ENCODE peak calls at places on chromosome 2, in ten cellular contexts. Z is K562; J is IMR-90; R is CD8-positive, alpha-beta T cell; A is cardiac muscle cell; Y is endothelial cell of umbilical vein; T is prostate gland; B is H9; H is lower lobe of right lung; W is neural progenitor cell. K is an unnamed sample.

GRCh38 chr2:101264360-101264939 is 11.8 kb downstream of the CNOT11 start:
- DNase-seq in Z (no peak), J (no peak), R (no peak), A (no peak), Y (peak), T (no peak), B (no peak), H (no peak), W (no peak), K (no peak)

GRCh38 chr2:219277703-219278654 is 1.2 kb upstream of the DNAJB2 start:
- DNase-seq in Z (peak), J (peak), R (peak), A (peak), Y (peak), T (peak), B (peak), H (peak), W (peak), K (peak)

GRCh38 chr2:99880148-99880983 is 262.0 kb downstream of the AFF3 start:
- DNase-seq in Z (no peak), J (peak), R (no peak), A (peak), Y (peak), T (no peak), B (no peak), H (no peak), W (no peak), K (no peak)

GRCh38 chr2:192091480-192091879 is 103.3 kb downstream of the TMEFF2 start:
- DNase-seq in Z (no peak), J (no peak), R (no peak), A (no peak), Y (no peak), T (no peak), B (no peak), H (no peak), W (no peak), K (no peak)

GRCh38 chr2:226652388-226652787 is 147.2 kb downstream of the IRS1 start:
- DNase-seq in Z (no peak), J (peak), R (no peak), A (peak), Y (peak), T (no peak), B (no peak), H (no peak), W (no peak), K (no peak)

GRCh38 chr2:227147023-227147422 is 17.0 kb downstream of the COL4A4 start:
- DNase-seq in Z (no peak), J (no peak), R (no peak), A (peak), Y (no peak), T (no peak), B (no peak), H (no peak), W (no peak), K (no peak)

GRCh38 chr2:30404354-30405265 is 42.4 kb upstream of the LCLAT1 start:
- DNase-seq in Z (no peak), J (peak), R (no peak), A (peak), Y (no peak), T (no peak), B (peak), H (no peak), W (peak), K (no peak)

GRCh38 chr2:176115883-176116813 is at the start of gene HOXD10:
- DNase-seq in Z (no peak), J (no peak), R (no peak), A (no peak), Y (peak), T (peak), B (peak), H (no peak), W (peak), K (no peak)

GRCh38 chr2:42957109-42958035 is 165.0 kb upstream of the HAAO start:
- DNase-seq in Z (no peak), J (peak), R (no peak), A (peak), Y (no peak), T (no peak), B (no peak), H (no peak), W (no peak), K (no peak)

GRCh38 chr2:101446869-101447268 is 28.0 kb downstream of the RFX8 start:
- DNase-seq in Z (no peak), J (peak), R (no peak), A (peak), Y (no peak), T (no peak), B (no peak), H (no peak), W (no peak), K (no peak)

GRCh38 chr2:11073251-11073650 is 82.0 kb upstream of the SLC66A3 start:
- DNase-seq in Z (peak), J (peak), R (no peak), A (peak), Y (peak), T (no peak), B (peak), H (no peak), W (peak), K (no peak)

GRCh38 chr2:43438858-43439655 is 156.8 kb downstream of the THADA start:
- DNase-seq in Z (no peak), J (peak), R (no peak), A (no peak), Y (peak), T (no peak), B (no peak), H (no peak), W (no peak), K (no peak)

GRCh38 chr2:122391726-122392125 is 636.3 kb downstream of the TSN start:
- DNase-seq in Z (no peak), J (no peak), R (no peak), A (no peak), Y (no peak), T (no peak), B (no peak), H (no peak), W (no peak), K (no peak)

GRCh38 chr2:26246818-26247217 is 2.1 kb downstream of the HADHB start:
- DNase-seq in Z (peak), J (peak), R (no peak), A (peak), Y (no peak), T (no peak), B (no peak), H (no peak), W (no peak), K (peak)

GRCh38 chr2:195319112-195319460 is 337.9 kb upstream of the SLC39A10 start:
- DNase-seq in Z (no peak), J (peak), R (no peak), A (peak), Y (no peak), T (no peak), B (no peak), H (no peak), W (no peak), K (no peak)

GRCh38 chr2:165382362-165382761 is 87.1 kb upstream of the CSRNP3 start:
- DNase-seq in Z (no peak), J (no peak), R (no peak), A (peak), Y (peak), T (no peak), B (no peak), H (no peak), W (no peak), K (no peak)

GRCh38 chr2:235669269-235669831 is 175.5 kb downstream of the AGAP1 start:
- DNase-seq in Z (no peak), J (peak), R (peak), A (peak), Y (peak), T (peak), B (peak), H (peak), W (peak), K (no peak)

GRCh38 chr2:235668782-235669181 is 174.9 kb downstream of the AGAP1 start:
- DNase-seq in Z (no peak), J (no peak), R (no peak), A (no peak), Y (no peak), T (no peak), B (no peak), H (no peak), W (no peak), K (no peak)

GRCh38 chr2:235669983-235670962 is 176.4 kb downstream of the AGAP1 start:
- DNase-seq in Z (no peak), J (peak), R (no peak), A (peak), Y (peak), T (peak), B (peak), H (peak), W (peak), K (no peak)

GRCh38 chr2:235672720-235673119 is 178.9 kb downstream of the AGAP1 start:
- DNase-seq in Z (no peak), J (no peak), R (no peak), A (no peak), Y (no peak), T (no peak), B (no peak), H (no peak), W (no peak), K (no peak)

GRCh38 chr2:235670974-235671787 is 177.3 kb downstream of the AGAP1 start:
- DNase-seq in Z (no peak), J (no peak), R (no peak), A (no peak), Y (no peak), T (no peak), B (no peak), H (no peak), W (peak), K (no peak)
- H3K27ac ChIP-seq in Z (no peak), J (no peak), R (no peak), A (no peak), Y (no peak), T (no peak), B (no peak), H (no peak), W (no peak), K (no peak)

GRCh38 chr2:202494300-202494699 is 118.2 kb downstream of the BMPR2 start:
- DNase-seq in Z (no peak), J (peak), R (no peak), A (peak), Y (peak), T (peak), B (no peak), H (no peak), W (peak), K (no peak)

GRCh38 chr2:202491514-202491913 is 115.4 kb downstream of the BMPR2 start:
- DNase-seq in Z (no peak), J (no peak), R (no peak), A (no peak), Y (no peak), T (no peak), B (no peak), H (no peak), W (no peak), K (no peak)

GRCh38 chr2:202490479-202490878 is 114.4 kb downstream of the BMPR2 start:
- DNase-seq in Z (no peak), J (no peak), R (no peak), A (no peak), Y (no peak), T (no peak), B (no peak), H (no peak), W (no peak), K (no peak)

DNA sequence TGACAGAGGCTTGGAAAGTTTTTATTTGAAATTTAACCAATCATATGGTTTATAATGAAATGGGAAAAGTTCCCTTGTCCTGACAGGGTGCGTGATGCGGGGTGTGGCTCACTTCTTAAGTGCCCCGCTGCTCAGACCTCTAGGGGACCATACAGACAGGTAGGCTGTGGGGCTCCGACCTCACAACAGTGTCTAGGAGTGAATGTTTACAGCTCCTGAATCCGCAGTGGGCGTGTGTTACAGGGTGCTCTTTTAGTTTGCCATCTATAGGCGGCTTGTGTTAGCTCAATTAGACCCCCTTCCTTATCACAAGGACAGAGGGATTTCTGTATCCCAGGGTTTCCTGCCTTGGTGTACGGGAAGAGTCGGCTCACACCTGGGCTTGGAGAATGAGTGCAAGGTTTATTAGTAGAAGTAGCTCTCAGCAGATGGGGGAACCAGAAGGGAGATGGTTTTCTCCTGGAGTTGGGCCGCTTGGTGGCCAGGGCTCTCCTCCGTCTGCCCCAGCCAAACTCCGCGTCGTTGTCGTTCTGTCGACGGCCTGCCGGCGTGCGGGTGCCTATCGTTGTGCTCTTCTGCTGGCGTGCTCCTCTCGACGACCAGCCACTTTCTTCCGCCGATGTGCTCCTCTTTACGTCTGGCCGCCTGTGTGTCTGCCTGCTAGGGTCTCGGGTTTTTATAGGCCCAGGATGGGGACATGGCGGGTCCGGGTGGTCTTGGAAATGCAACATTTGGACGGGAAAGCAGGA is 118.9 kb downstream of the BMPR2 start:
- DNase-seq in Z (no peak), J (no peak), R (no peak), A (no peak), Y (no peak), T (no peak), B (peak), H (no peak), W (peak), K (no peak)
- TF ChIP-seq CTCF in Z (no peak), J (no peak), R (no peak), A (no peak), Y (no peak), T (no peak), B (no peak), H (no peak), W (no peak), K (no peak)

DNA sequence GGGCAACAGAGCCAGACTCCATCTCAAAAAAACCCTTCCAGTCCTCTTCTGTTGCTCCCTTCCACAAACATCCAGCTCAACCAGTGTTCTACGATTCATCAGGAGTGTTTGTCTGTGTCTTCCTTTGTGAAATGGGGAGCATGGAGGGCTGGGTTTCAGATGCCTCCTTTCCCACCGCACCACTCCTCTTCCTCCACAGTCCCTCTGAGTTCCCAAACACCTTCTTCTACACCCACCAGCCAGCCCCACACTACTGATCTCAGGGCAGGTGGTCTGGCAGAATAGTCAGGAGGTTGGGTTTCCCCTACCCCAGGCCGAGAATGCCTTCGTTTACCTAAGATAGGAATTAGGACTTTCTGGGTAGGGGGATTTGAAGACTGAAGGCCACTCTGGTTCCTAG is 36.9 kb downstream of the NGEF start:
- DNase-seq in Z (no peak), J (no peak), R (peak), A (no peak), Y (no peak), T (no peak), B (no peak), H (no peak), W (no peak), K (no peak)
- H3K27ac ChIP-seq in Z (no peak), J (no peak), R (no peak), A (no peak), Y (no peak), T (no peak), B (no peak), H (no peak), W (no peak), K (no peak)

GRCh38 chr2:236535024-236535423 is 34.6 kb upstream of the ACKR3 start:
- DNase-seq in Z (no peak), J (peak), R (no peak), A (peak), Y (peak), T (no peak), B (no peak), H (no peak), W (no peak), K (no peak)

GRCh38 chr2:236530512-236530911 is 39.1 kb upstream of the ACKR3 start:
- DNase-seq in Z (no peak), J (no peak), R (no peak), A (no peak), Y (no peak), T (no peak), B (no peak), H (no peak), W (no peak), K (no peak)

GRCh38 chr2:236531991-236532390 is 37.6 kb upstream of the ACKR3 start:
- DNase-seq in Z (no peak), J (no peak), R (no peak), A (no peak), Y (no peak), T (peak), B (no peak), H (no peak), W (no peak), K (no peak)

GRCh38 chr2:236533343-236533742 is 36.3 kb upstream of the ACKR3 start:
- DNase-seq in Z (no peak), J (no peak), R (no peak), A (no peak), Y (no peak), T (no peak), B (no peak), H (no peak), W (no peak), K (no peak)

DNA sequence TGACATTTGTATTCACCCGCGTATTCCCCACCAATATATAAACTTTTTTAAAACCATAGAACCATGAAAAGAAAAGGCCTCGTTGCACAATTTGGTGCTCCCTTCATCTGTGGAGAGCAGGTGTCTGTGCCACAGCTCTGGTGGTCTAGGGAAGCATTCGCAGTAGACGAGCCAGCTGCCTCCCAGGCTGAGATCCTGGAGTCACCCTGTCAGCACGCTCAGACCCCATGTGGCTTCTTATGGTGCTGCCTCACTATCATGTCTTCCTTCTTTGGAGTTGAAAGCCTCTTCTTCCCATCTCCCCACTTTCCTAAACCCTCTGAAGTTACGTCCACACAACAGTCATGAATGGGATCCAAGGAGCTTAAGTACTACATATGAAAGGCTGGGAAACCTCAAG is 38.4 kb upstream of the ACKR3 start:
- DNase-seq in Z (no peak), J (no peak), R (no peak), A (no peak), Y (no peak), T (no peak), B (no peak), H (no peak), W (no peak), K (no peak)
- TF ChIP-seq CTCF in Z (no peak), J (no peak), R (no peak), A (no peak), Y (no peak), T (no peak), B (no peak), H (no peak), W (no peak), K (no peak)